ENCODE peak calls at places on chromosomes 4 and X, in eight cellular contexts. S is sciatic nerve; I is ascending aorta; Q is iPS DF 19.7; Z is cardiac fibroblast; W is hippocampal formation; H is stimulated activated CD8-positive, alpha-beta memory T cell treated with anti-CD3 and anti-CD28 coated beads, Interleukin-2, amount 100 ng/mL, for 1 hour; P is HT-29. C is an unnamed sample.
A peak's percentile ranks its signal among the peaks of the same experiment; 100 is the strongest.

GRCh38 chr4:164501074-164501473 is 252.9 kb upstream of the SMIM31 start:
- DNase-seq in S (no peak), I (no peak), Q (no peak), Z (no peak), W (no peak), H (no peak), P (no peak), C (no peak)

GRCh38 chrX:134388161-134389109 is 71.5 kb upstream of the HPRT1 start:
- DNase-seq in S (no peak), I (no peak), Q (no peak), Z (no peak), W (no peak), H (no peak), P (no peak), C (no peak)

GRCh38 chr4:82125863-82126297 is 247.9 kb downstream of the HNRNPD start:
- DNase-seq in S (no peak), I (no peak), Q (no peak), Z (no peak), W (no peak), H (no peak), P (no peak), C (no peak)

GRCh38 chr4:125434136-125434535 is 119.4 kb downstream of the FAT4 start:
- DNase-seq in S (no peak), I (no peak), Q (no peak), Z (peak; percentile 86), W (no peak), H (no peak), P (no peak), C (no peak)

GRCh38 chrX:25726539-25726938 is 411.6 kb upstream of the MAGEB18 start:
- DNase-seq in S (no peak), I (no peak), Q (no peak), Z (no peak), W (no peak), H (no peak), P (no peak), C (no peak)

GRCh38 chr4:83906561-83906960 is 370.7 kb downstream of the GPAT3 start:
- DNase-seq in S (no peak), I (no peak), Q (no peak), Z (peak; percentile 56), W (no peak), H (no peak), P (no peak), C (no peak)

GRCh38 chr4:2689825-2690700 is 66.1 kb downstream of the TNIP2 start:
- DNase-seq in S (no peak), I (peak; percentile 68), Q (no peak), Z (peak; percentile 25), W (no peak), H (peak; percentile 18), P (no peak), C (no peak)

GRCh38 chr4:54076673-54077072 is 12.3 kb upstream of the CHIC2 start:
- DNase-seq in S (no peak), I (no peak), Q (no peak), Z (peak; percentile 66), W (no peak), H (no peak), P (no peak), C (no peak)

GRCh38 chr4:155799794-155800123 is 40.9 kb downstream of the GUCY1B1 start:
- DNase-seq in S (no peak), I (no peak), Q (no peak), Z (no peak), W (no peak), H (no peak), P (no peak), C (no peak)

GRCh38 chr4:107258359-107258758 is 222.2 kb upstream of the DKK2 start:
- DNase-seq in S (no peak), I (no peak), Q (no peak), Z (peak; percentile 66), W (no peak), H (no peak), P (no peak), C (no peak)

GRCh38 chr4:159900562-159900961 is 797.7 kb downstream of the RAPGEF2 start:
- DNase-seq in S (no peak), I (no peak), Q (no peak), Z (no peak), W (no peak), H (no peak), P (no peak), C (no peak)

GRCh38 chr4:108512615-108513505 is 107.5 kb upstream of the RPL34 start:
- DNase-seq in S (peak; percentile 66), I (no peak), Q (peak; percentile 7), Z (peak; percentile 41), W (no peak), H (no peak), P (peak; percentile 62), C (peak; percentile 27)

GRCh38 chr4:124964251-124964650 is 251.7 kb upstream of the ANKRD50 start:
- DNase-seq in S (no peak), I (no peak), Q (no peak), Z (no peak), W (no peak), H (no peak), P (no peak), C (no peak)

GRCh38 chr4:174156239-174156826 is 127.1 kb downstream of the FBXO8 start:
- DNase-seq in S (no peak), I (no peak), Q (no peak), Z (peak; percentile 81), W (no peak), H (no peak), P (peak; percentile 39), C (peak; percentile 39)

GRCh38 chr4:25234390-25235367 is 846 bp downstream of the PI4K2B start:
- DNase-seq in S (peak; percentile 67), I (peak; percentile 70), Q (no peak), Z (peak; percentile 89), W (peak; percentile 41), H (no peak), P (peak; percentile 84), C (peak; percentile 86)

GRCh38 chr4:41290486-41290885 is 33.8 kb downstream of the UCHL1 start:
- DNase-seq in S (no peak), I (no peak), Q (no peak), Z (no peak), W (no peak), H (no peak), P (peak; percentile 13), C (no peak)

GRCh38 chrX:126836195-126836594 is 16.7 kb downstream of the PRR32 start:
- DNase-seq in S (no peak), I (no peak), Q (no peak), Z (no peak), W (no peak), H (no peak), P (no peak), C (no peak)

C was measured in small intestine.